ENCODE peak calls at places on chromosomes 7 and 10, in six cellular contexts. W, B, N, V, H and E are unnamed samples.

GRCh38 chr10:47404937-47405336 is 20.8 kb upstream of the ZNF488 start:
- DNase-seq in W (no peak), B (no peak), N (no peak), V (no peak), H (no peak), E (no peak)

GRCh38 chr10:78327778-78328591 is 294.3 kb downstream of the RPS24 start:
- DNase-seq in W (no peak), B (no peak), N (no peak), V (peak), H (no peak), E (peak)

GRCh38 chr7:69825031-69825681 is 226.9 kb downstream of the AUTS2 start:
- DNase-seq in W (no peak), B (no peak), N (no peak), V (no peak), H (peak), E (no peak)

GRCh38 chr7:92988051-92988450 is 129.7 kb downstream of the SAMD9 start:
- DNase-seq in W (no peak), B (no peak), N (peak), V (no peak), H (peak), E (no peak)

GRCh38 chr7:26189697-26190096 is 10.8 kb downstream of the HNRNPA2B1 start:
- DNase-seq in W (no peak), B (no peak), N (no peak), V (no peak), H (no peak), E (no peak)

GRCh38 chr10:20257422-20257821 is 441.2 kb downstream of the PLXDC2 start:
- DNase-seq in W (no peak), B (no peak), N (no peak), V (no peak), H (no peak), E (no peak)

GRCh38 chr7:159083001-159083697 is 61.5 kb downstream of the VIPR2 start:
- DNase-seq in W (peak), B (no peak), N (no peak), V (peak), H (no peak), E (peak)

GRCh38 chr10:72175166-72175565 is 40.6 kb upstream of the ANAPC16 start:
- DNase-seq in W (no peak), B (no peak), N (no peak), V (no peak), H (no peak), E (no peak)

GRCh38 chr10:118209215-118209614 is 132.9 kb downstream of the FAM204A start:
- DNase-seq in W (no peak), B (no peak), N (no peak), V (no peak), H (no peak), E (no peak)

GRCh38 chr7:55539380-55539779 is 32.9 kb downstream of the VOPP1 start:
- DNase-seq in W (no peak), B (no peak), N (no peak), V (no peak), H (no peak), E (no peak)

GRCh38 chr7:132190683-132191082 is 385.6 kb downstream of the PLXNA4 start:
- DNase-seq in W (no peak), B (no peak), N (no peak), V (no peak), H (no peak), E (peak)

GRCh38 chr10:12358863-12359647 is 9.7 kb downstream of the CAMK1D start:
- DNase-seq in W (no peak), B (peak), N (no peak), V (peak), H (no peak), E (no peak)

GRCh38 chr7:128347573-128348147 is 4.0 kb upstream of the RBM28 start:
- DNase-seq in W (peak), B (peak), N (peak), V (no peak), H (peak), E (no peak)

GRCh38 chr7:128344431-128344774 is 695 bp upstream of the RBM28 start:
- DNase-seq in W (no peak), B (no peak), N (no peak), V (no peak), H (no peak), E (no peak)

GRCh38 chr7:128341733-128342132 is 2.0 kb downstream of the RBM28 start:
- DNase-seq in W (no peak), B (no peak), N (no peak), V (no peak), H (no peak), E (no peak)

GRCh38 chr7:128349121-128349825 is 5.6 kb upstream of the RBM28 start:
- DNase-seq in W (no peak), B (no peak), N (no peak), V (no peak), H (no peak), E (no peak)

DNA sequence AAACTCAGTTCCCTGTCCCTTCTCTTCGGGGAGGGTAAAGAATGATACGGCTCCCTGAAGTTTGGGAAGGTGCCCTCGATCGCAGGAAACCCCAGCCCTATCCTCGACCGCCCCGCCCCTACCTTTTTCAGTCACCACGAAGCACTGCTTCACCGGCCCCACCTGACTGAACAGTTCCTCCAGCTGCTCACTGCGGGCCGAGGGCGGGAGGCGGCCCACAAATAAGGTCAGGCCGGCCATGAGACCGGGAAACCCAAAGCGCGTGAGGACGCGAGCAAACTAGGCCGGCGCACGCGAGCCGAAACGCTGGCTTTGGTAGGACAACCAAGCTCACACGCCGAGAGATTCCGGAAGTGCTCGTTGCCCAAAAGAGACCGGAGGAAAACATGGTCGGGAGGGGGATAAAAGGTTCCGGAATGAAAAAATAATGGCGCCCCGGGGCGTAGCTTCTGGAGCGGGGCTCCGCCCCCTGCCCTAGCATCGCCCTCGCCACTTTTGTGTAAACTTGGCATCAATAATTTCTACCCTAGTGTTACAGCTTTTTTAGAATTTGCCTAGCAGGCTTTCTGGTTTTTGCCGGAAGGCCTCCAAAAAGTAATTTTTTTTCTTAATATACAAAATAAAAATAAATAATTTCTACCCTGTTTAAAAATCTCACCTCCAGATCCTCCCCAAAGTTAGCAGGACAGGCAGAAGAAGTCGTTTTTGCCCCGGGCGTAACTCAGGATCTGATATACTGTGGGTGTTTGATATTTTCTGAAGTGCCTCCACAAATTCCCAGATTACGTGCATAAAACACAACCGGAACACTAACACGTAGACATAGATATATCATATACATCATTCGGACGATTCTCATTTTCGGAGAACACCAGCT is at the start of gene RBM28:
- DNase-seq in W (peak), B (peak), N (peak), V (peak), H (peak), E (peak)
- TF ChIP-seq POLR2A in W (no peak), B (peak), N (peak), V (peak), H (peak), E (no peak)

GRCh38 chr10:61787170-61787569 is 114.3 kb upstream of the ARID5B start:
- DNase-seq in W (no peak), B (no peak), N (no peak), V (no peak), H (no peak), E (no peak)
- H3K4me3 ChIP-seq in W (no peak), B (no peak), N (peak), V (no peak), H (no peak), E (no peak)

GRCh38 chr10:68600041-68600778 is 40.1 kb downstream of the TET1 start:
- DNase-seq in W (peak), B (peak), N (peak), V (peak), H (peak), E (peak)
- TF ChIP-seq POLR2A in W (no peak), B (no peak), N (peak), V (no peak), H (peak), E (no peak)

DNA sequence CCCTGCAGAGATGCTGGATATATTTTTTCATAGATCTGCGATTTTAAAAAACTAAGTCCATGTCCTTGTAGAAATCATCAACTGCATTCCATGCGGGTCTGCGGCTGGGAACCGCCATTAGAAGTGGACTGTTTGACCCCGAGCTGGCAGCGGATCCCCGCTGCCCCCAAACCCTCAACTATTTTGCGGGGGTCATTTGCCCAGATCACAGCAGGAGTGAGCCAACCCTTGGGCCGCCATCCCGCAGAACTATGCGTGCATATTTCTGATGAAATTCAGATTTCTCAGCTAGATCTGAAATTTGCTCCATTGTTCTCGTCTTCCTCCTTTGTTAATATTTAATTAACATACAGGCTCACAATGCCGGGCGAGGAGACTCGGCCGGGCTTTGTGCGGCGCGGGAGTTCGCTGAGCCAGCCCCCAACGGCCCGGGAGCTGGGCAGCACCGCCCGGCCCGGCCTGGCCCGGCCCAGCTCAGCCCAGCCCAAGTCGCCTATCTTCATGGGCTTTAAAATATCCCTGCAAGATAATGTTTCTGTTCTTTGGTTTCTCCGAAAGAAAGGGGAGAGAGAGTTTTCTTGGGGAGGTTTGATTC is 2.0 kb downstream of the EN2 start:
- DNase-seq in W (no peak), B (no peak), N (no peak), V (no peak), H (no peak), E (peak)
- H3K4me3 ChIP-seq in W (no peak), B (no peak), N (no peak), V (no peak), H (no peak), E (no peak)

GRCh38 chr7:129768614-129769399 is 157.3 kb downstream of the NRF1 start:
- DNase-seq in W (no peak), B (no peak), N (no peak), V (no peak), H (no peak), E (peak)
- TF ChIP-seq POLR2A in W (no peak), B (no peak), N (no peak), V (no peak), H (no peak), E (no peak)

GRCh38 chr7:146000882-146001281 is 115.7 kb upstream of the CNTNAP2 start:
- DNase-seq in W (no peak), B (no peak), N (no peak), V (no peak), H (no peak), E (no peak)

GRCh38 chr7:146004805-146005204 is 111.8 kb upstream of the CNTNAP2 start:
- DNase-seq in W (no peak), B (no peak), N (no peak), V (no peak), H (no peak), E (no peak)

GRCh38 chr7:146002008-146002407 is 114.6 kb upstream of the CNTNAP2 start:
- DNase-seq in W (no peak), B (no peak), N (no peak), V (no peak), H (no peak), E (no peak)

GRCh38 chr7:146008293-146008692 is 108.3 kb upstream of the CNTNAP2 start:
- DNase-seq in W (no peak), B (no peak), N (no peak), V (no peak), H (no peak), E (no peak)

GRCh38 chr7:146002431-146003078 is 114.0 kb upstream of the CNTNAP2 start:
- DNase-seq in W (no peak), B (no peak), N (no peak), V (no peak), H (no peak), E (no peak)
- H3K4me3 ChIP-seq in W (no peak), B (no peak), N (no peak), V (no peak), H (no peak), E (no peak)

DNA sequence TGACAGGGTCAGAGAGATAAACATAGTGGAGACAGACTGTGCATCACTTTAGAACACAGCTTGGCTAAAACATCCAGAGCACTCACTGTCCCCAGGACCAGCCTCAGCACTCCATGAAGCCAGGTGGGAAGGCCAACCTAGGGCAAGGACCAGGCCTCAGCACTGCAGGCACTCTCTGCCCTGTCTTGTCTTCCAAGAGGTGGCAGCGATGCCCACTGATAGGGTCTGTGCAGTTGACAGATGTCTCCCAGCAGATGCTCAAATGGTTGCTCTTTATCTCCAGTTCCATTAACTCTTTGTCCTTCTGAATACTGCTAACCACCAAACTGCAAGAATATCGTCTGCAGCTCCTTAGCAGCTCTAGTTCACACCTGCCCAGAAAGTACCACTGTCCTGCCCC is 9.1 kb downstream of the DDX56 start:
- DNase-seq in W (no peak), B (no peak), N (no peak), V (no peak), H (no peak), E (peak)
- TF ChIP-seq POLR2A in W (no peak), B (no peak), N (no peak), V (no peak), H (no peak), E (no peak)

GRCh38 chr7:155355745-155356144 is 58.1 kb downstream of the INSIG1 start:
- DNase-seq in W (no peak), B (no peak), N (no peak), V (no peak), H (no peak), E (peak)
- H3K4me3 ChIP-seq in W (no peak), B (no peak), N (no peak), V (no peak), H (no peak), E (no peak)